ENCODE peak calls at places on chromosomes 5 and 9, in five cellular contexts. One of them, this sample, is unnamed.

GRCh38 chr9:8282555-8282954 is 483.0 kb upstream of the DMAC1 start:
- DNase-seq in germinal center: no peak
- DNase-seq in sciatic nerve: no peak
- DNase-seq in naive thymus-derived CD8-positive, alpha-beta T cell: no peak
- DNase-seq in NCI-H1417 treated with DMSO at 0.1 percent for 48 hours: no peak
- DNase-seq in this sample: no peak

GRCh38 chr5:56330167-56330566 is 97.0 kb upstream of the ANKRD55 start:
- DNase-seq in germinal center: no peak
- DNase-seq in sciatic nerve: no peak
- DNase-seq in naive thymus-derived CD8-positive, alpha-beta T cell: no peak
- DNase-seq in NCI-H1417 treated with DMSO at 0.1 percent for 48 hours: no peak
- DNase-seq in this sample: no peak

GRCh38 chr9:68827833-68828744 is 123.0 kb downstream of the PIP5K1B start:
- DNase-seq in germinal center: no peak
- DNase-seq in sciatic nerve: no peak
- DNase-seq in naive thymus-derived CD8-positive, alpha-beta T cell: no peak
- DNase-seq in NCI-H1417 treated with DMSO at 0.1 percent for 48 hours: no peak
- DNase-seq in this sample: no peak

GRCh38 chr9:34659592-34660253 is 2.7 kb downstream of the CCL27 start:
- DNase-seq in germinal center: no peak
- DNase-seq in sciatic nerve: no peak
- DNase-seq in naive thymus-derived CD8-positive, alpha-beta T cell: no peak
- DNase-seq in NCI-H1417 treated with DMSO at 0.1 percent for 48 hours: no peak
- DNase-seq in this sample: no peak

GRCh38 chr9:114033397-114034103 is 44.5 kb downstream of the AMBP start:
- DNase-seq in germinal center: no peak
- DNase-seq in sciatic nerve: no peak
- DNase-seq in naive thymus-derived CD8-positive, alpha-beta T cell: no peak
- DNase-seq in NCI-H1417 treated with DMSO at 0.1 percent for 48 hours: no peak
- DNase-seq in this sample: no peak

GRCh38 chr9:35905912-35906679 is at the start of gene HRCT1:
- DNase-seq in germinal center: no peak
- DNase-seq in sciatic nerve: peak; percentile 95
- DNase-seq in naive thymus-derived CD8-positive, alpha-beta T cell: no peak
- DNase-seq in NCI-H1417 treated with DMSO at 0.1 percent for 48 hours: no peak
- DNase-seq in this sample: no peak

GRCh38 chr5:172145870-172146747 is 41.9 kb downstream of the STK10 start:
- DNase-seq in germinal center: no peak
- DNase-seq in sciatic nerve: peak; percentile 50
- DNase-seq in naive thymus-derived CD8-positive, alpha-beta T cell: no peak
- DNase-seq in NCI-H1417 treated with DMSO at 0.1 percent for 48 hours: no peak
- DNase-seq in this sample: no peak

GRCh38 chr5:72159501-72159911 is 52.2 kb downstream of the MAP1B start:
- DNase-seq in germinal center: no peak
- DNase-seq in sciatic nerve: no peak
- DNase-seq in naive thymus-derived CD8-positive, alpha-beta T cell: no peak
- DNase-seq in NCI-H1417 treated with DMSO at 0.1 percent for 48 hours: no peak
- DNase-seq in this sample: no peak

GRCh38 chr5:40652441-40653220 is 27.1 kb upstream of the PTGER4 start:
- DNase-seq in germinal center: no peak
- DNase-seq in sciatic nerve: no peak
- DNase-seq in naive thymus-derived CD8-positive, alpha-beta T cell: no peak
- DNase-seq in NCI-H1417 treated with DMSO at 0.1 percent for 48 hours: no peak
- DNase-seq in this sample: no peak

GRCh38 chr5:122306461-122306860 is 5.6 kb upstream of the SNCAIP start:
- DNase-seq in germinal center: no peak
- DNase-seq in sciatic nerve: no peak
- DNase-seq in naive thymus-derived CD8-positive, alpha-beta T cell: no peak
- DNase-seq in NCI-H1417 treated with DMSO at 0.1 percent for 48 hours: no peak
- DNase-seq in this sample: no peak

GRCh38 chr5:159133041-159133741 is 33.5 kb upstream of the EBF1 start:
- DNase-seq in germinal center: peak; percentile 40
- DNase-seq in sciatic nerve: no peak
- DNase-seq in naive thymus-derived CD8-positive, alpha-beta T cell: no peak
- DNase-seq in NCI-H1417 treated with DMSO at 0.1 percent for 48 hours: no peak
- DNase-seq in this sample: no peak

GRCh38 chr5:131262953-131263541 is 806 bp upstream of the CDC42SE2 start:
- DNase-seq in germinal center: no peak
- DNase-seq in sciatic nerve: no peak
- DNase-seq in naive thymus-derived CD8-positive, alpha-beta T cell: no peak
- DNase-seq in NCI-H1417 treated with DMSO at 0.1 percent for 48 hours: no peak
- DNase-seq in this sample: no peak

GRCh38 chr9:6302417-6302816 is 25.8 kb upstream of the TPD52L3 start:
- DNase-seq in germinal center: no peak
- DNase-seq in sciatic nerve: no peak
- DNase-seq in naive thymus-derived CD8-positive, alpha-beta T cell: no peak
- DNase-seq in NCI-H1417 treated with DMSO at 0.1 percent for 48 hours: no peak
- DNase-seq in this sample: no peak

GRCh38 chr9:37840560-37841194 is 40.1 kb downstream of the DCAF10 start:
- DNase-seq in germinal center: no peak
- DNase-seq in sciatic nerve: no peak
- DNase-seq in naive thymus-derived CD8-positive, alpha-beta T cell: no peak
- DNase-seq in NCI-H1417 treated with DMSO at 0.1 percent for 48 hours: no peak
- DNase-seq in this sample: no peak

GRCh38 chr5:1374680-1375055 is 29.8 kb upstream of the CLPTM1L start:
- DNase-seq in germinal center: no peak
- DNase-seq in sciatic nerve: no peak
- DNase-seq in naive thymus-derived CD8-positive, alpha-beta T cell: no peak
- DNase-seq in NCI-H1417 treated with DMSO at 0.1 percent for 48 hours: no peak
- DNase-seq in this sample: no peak

GRCh38 chr5:148457183-148457620 is 73.4 kb downstream of the FBXO38 start:
- DNase-seq in germinal center: peak; percentile 37
- DNase-seq in sciatic nerve: no peak
- DNase-seq in naive thymus-derived CD8-positive, alpha-beta T cell: no peak
- DNase-seq in NCI-H1417 treated with DMSO at 0.1 percent for 48 hours: peak; percentile 55
- DNase-seq in this sample: no peak

GRCh38 chr9:92180669-92181181 is 65.5 kb upstream of the SPTLC1 start:
- DNase-seq in germinal center: peak; percentile 34
- DNase-seq in sciatic nerve: no peak
- DNase-seq in naive thymus-derived CD8-positive, alpha-beta T cell: no peak
- DNase-seq in NCI-H1417 treated with DMSO at 0.1 percent for 48 hours: no peak
- DNase-seq in this sample: peak; percentile 70

GRCh38 chr5:76801159-76801802 is 17.5 kb upstream of the F2RL1 start:
- DNase-seq in germinal center: no peak
- DNase-seq in sciatic nerve: no peak
- DNase-seq in naive thymus-derived CD8-positive, alpha-beta T cell: no peak
- DNase-seq in NCI-H1417 treated with DMSO at 0.1 percent for 48 hours: no peak
- DNase-seq in this sample: no peak

GRCh38 chr5:77770293-77771005 is 5.7 kb downstream of the TBCA start:
- DNase-seq in germinal center: no peak
- DNase-seq in sciatic nerve: no peak
- DNase-seq in naive thymus-derived CD8-positive, alpha-beta T cell: no peak
- DNase-seq in NCI-H1417 treated with DMSO at 0.1 percent for 48 hours: no peak
- DNase-seq in this sample: no peak

GRCh38 chr5:83608122-83608521 is 112.5 kb downstream of the HAPLN1 start:
- DNase-seq in germinal center: peak; percentile 8
- DNase-seq in sciatic nerve: no peak
- DNase-seq in naive thymus-derived CD8-positive, alpha-beta T cell: no peak
- DNase-seq in NCI-H1417 treated with DMSO at 0.1 percent for 48 hours: no peak
- DNase-seq in this sample: peak; percentile 9

GRCh38 chr9:138024831-138025291 is 147.3 kb downstream of the CACNA1B start:
- DNase-seq in germinal center: no peak
- DNase-seq in sciatic nerve: peak; percentile 22
- DNase-seq in naive thymus-derived CD8-positive, alpha-beta T cell: no peak
- DNase-seq in NCI-H1417 treated with DMSO at 0.1 percent for 48 hours: no peak
- DNase-seq in this sample: no peak

This sample was measured in dorsolateral prefrontal cortex.